ENCODE peak calls at places on chromosome 16, in ten cellular contexts. O, T, A, Q, U, C, W, E, J and X are unnamed samples.

GRCh38 chr16:15899538-15900100 is 11.2 kb upstream of the CEP20 start:
- DNase-seq in O (no peak), T (peak), A (peak), Q (peak), U (peak), C (peak), W (no peak), E (no peak), J (peak), X (no peak)

GRCh38 chr16:11586856-11587642 is at the start of gene LITAF:
- DNase-seq in O (peak), T (peak), A (no peak), Q (peak), U (peak), C (peak), W (no peak), E (peak), J (peak), X (peak)

GRCh38 chr16:85181091-85181738 is 68.9 kb upstream of the CIBAR2 start:
- DNase-seq in O (no peak), T (no peak), A (no peak), Q (no peak), U (no peak), C (no peak), W (no peak), E (no peak), J (no peak), X (no peak)

GRCh38 chr16:66473654-66474519 is 46.8 kb downstream of the BEAN1 start:
- DNase-seq in O (no peak), T (no peak), A (no peak), Q (no peak), U (no peak), C (no peak), W (no peak), E (peak), J (no peak), X (no peak)

GRCh38 chr16:31273187-31273586 is 13.4 kb downstream of the ITGAM start:
- DNase-seq in O (no peak), T (no peak), A (no peak), Q (no peak), U (no peak), C (peak), W (no peak), E (no peak), J (no peak), X (no peak)

GRCh38 chr16:17211797-17212196 is 259.0 kb downstream of the XYLT1 start:
- DNase-seq in O (no peak), T (peak), A (no peak), Q (no peak), U (no peak), C (peak), W (no peak), E (no peak), J (no peak), X (no peak)

GRCh38 chr16:28212532-28212873 is 738 bp upstream of the XPO6 start:
- DNase-seq in O (no peak), T (no peak), A (no peak), Q (peak), U (no peak), C (peak), W (no peak), E (no peak), J (peak), X (no peak)

GRCh38 chr16:1145383-1146100 is 7.4 kb upstream of the CACNA1H start:
- DNase-seq in O (no peak), T (peak), A (no peak), Q (no peak), U (no peak), C (no peak), W (no peak), E (no peak), J (no peak), X (no peak)

GRCh38 chr16:5003828-5004227 is 29.9 kb downstream of the NAGPA start:
- DNase-seq in O (no peak), T (no peak), A (no peak), Q (no peak), U (no peak), C (no peak), W (no peak), E (no peak), J (no peak), X (no peak)

GRCh38 chr16:68490829-68491575 is 42.7 kb upstream of the SMPD3 start:
- DNase-seq in O (no peak), T (peak), A (no peak), Q (peak), U (peak), C (peak), W (peak), E (no peak), J (peak), X (no peak)

GRCh38 chr16:57270221-57271062 is 14.0 kb downstream of the PLLP start:
- DNase-seq in O (no peak), T (no peak), A (no peak), Q (no peak), U (no peak), C (no peak), W (no peak), E (no peak), J (no peak), X (no peak)

GRCh38 chr16:67661101-67661661 is 421 bp downstream of the PARD6A start:
- DNase-seq in O (no peak), T (peak), A (no peak), Q (peak), U (peak), C (peak), W (no peak), E (peak), J (peak), X (no peak)

GRCh38 chr16:84464116-84464515 is 40.3 kb downstream of the MEAK7 start:
- DNase-seq in O (no peak), T (no peak), A (no peak), Q (no peak), U (no peak), C (no peak), W (no peak), E (peak), J (no peak), X (no peak)

GRCh38 chr16:27373312-27373711 is 28.7 kb upstream of the IL21R start:
- DNase-seq in O (no peak), T (no peak), A (no peak), Q (no peak), U (no peak), C (no peak), W (no peak), E (no peak), J (no peak), X (no peak)

GRCh38 chr16:53504161-53504663 is 1.2 kb upstream of the AKTIP start:
- DNase-seq in O (no peak), T (no peak), A (no peak), Q (peak), U (peak), C (no peak), W (no peak), E (no peak), J (peak), X (no peak)

GRCh38 chr16:88803264-88803987 is at the start of gene CDT1:
- DNase-seq in O (peak), T (peak), A (no peak), Q (peak), U (peak), C (peak), W (no peak), E (peak), J (peak), X (peak)

GRCh38 chr16:14600164-14600563 is 29.9 kb downstream of the PARN start:
- DNase-seq in O (no peak), T (peak), A (peak), Q (peak), U (peak), C (no peak), W (no peak), E (no peak), J (peak), X (no peak)

GRCh38 chr16:53833145-53833544 is 129.2 kb downstream of the FTO start:
- DNase-seq in O (no peak), T (no peak), A (no peak), Q (no peak), U (no peak), C (no peak), W (no peak), E (no peak), J (no peak), X (no peak)

GRCh38 chr16:2026461-2027023 is at the start of gene NHERF2:
- DNase-seq in O (no peak), T (peak), A (no peak), Q (no peak), U (no peak), C (no peak), W (no peak), E (no peak), J (no peak), X (no peak)

GRCh38 chr16:57592591-57593003 is 35.8 kb upstream of the ADGRG1 start:
- DNase-seq in O (no peak), T (peak), A (no peak), Q (no peak), U (no peak), C (no peak), W (no peak), E (no peak), J (no peak), X (peak)

GRCh38 chr16:28011223-28011622 is 52.3 kb downstream of the GSG1L start:
- DNase-seq in O (no peak), T (no peak), A (no peak), Q (no peak), U (no peak), C (no peak), W (no peak), E (no peak), J (no peak), X (no peak)

GRCh38 chr16:87507351-87508069 is 14.7 kb upstream of the ZCCHC14 start:
- DNase-seq in O (no peak), T (no peak), A (no peak), Q (no peak), U (peak), C (no peak), W (no peak), E (no peak), J (no peak), X (no peak)